ENCODE peak calls at places on chromosomes 13 and 19, in nine cellular contexts. A is fibroblast of lung, D is neural progenitor cell, V is hepatocyte, L is PC-9, M is GM12878, P is K562, T is PC-3, H is GM23338. C is an unnamed sample.

GRCh38 chr19:41223431-41224234 is 4.6 kb downstream of the AXL start:
- DNase-seq in L (peak; percentile 91), V (peak; percentile 71), T (peak; percentile 92), P (no peak), D (peak; percentile 81), A (peak; percentile 96), H (peak; percentile 76), M (no peak), C (no peak)

GRCh38 chr13:28299941-28300340 is 161.6 kb downstream of the PAN3 start:
- DNase-seq in P (no peak), V (no peak), D (no peak), M (no peak), T (no peak), A (no peak), L (no peak), H (no peak), C (no peak)

GRCh38 chr13:113534236-113534860 is 43.8 kb upstream of the DCUN1D2 start:
- DNase-seq in D (no peak), A (no peak), L (no peak), T (peak; percentile 54), M (no peak), P (no peak), V (no peak), H (no peak), C (no peak)

GRCh38 chr13:91347996-91348905 is 764 bp downstream of the MIR17HG start:
- DNase-seq in A (peak; percentile 33), M (no peak), V (peak; percentile 78), P (peak; percentile 99), H (no peak), D (peak; percentile 63), T (no peak), L (peak; percentile 25), C (peak; percentile 59)

GRCh38 chr19:41893899-41894298 is 10.9 kb downstream of the ARHGEF1 start:
- DNase-seq in L (no peak), A (no peak), P (no peak), D (peak; percentile 38), V (no peak), H (peak; percentile 63), M (no peak), T (no peak), C (no peak)

GRCh38 chr19:19540707-19541515 is 2.8 kb downstream of the CILP2 start:
- DNase-seq in D (peak; percentile 76), H (peak; percentile 99), M (no peak), A (peak; percentile 17), T (peak; percentile 93), P (peak; percentile 94), L (peak; percentile 86), V (peak; percentile 64), C (peak; percentile 59)

GRCh38 chr13:38381840-38382239 is 32.2 kb downstream of the UFM1 start:
- DNase-seq in P (no peak), A (no peak), T (no peak), H (no peak), M (no peak), D (no peak), V (no peak), L (no peak), C (no peak)

GRCh38 chr13:98155475-98156111 is 12.7 kb downstream of the FARP1 start:
- DNase-seq in H (no peak), P (no peak), T (peak; percentile 45), A (peak; percentile 80), L (no peak), V (no peak), M (no peak), D (no peak), C (peak; percentile 75)

GRCh38 chr13:78875792-78876580 is 217.0 kb upstream of the OBI1 start:
- DNase-seq in M (no peak), L (no peak), A (no peak), P (no peak), D (peak; percentile 9), V (no peak), H (peak; percentile 67), T (peak; percentile 3), C (no peak)

GRCh38 chr19:572891-573825 is 762 bp downstream of the BSG start:
- DNase-seq in T (peak; percentile 47), L (peak; percentile 50), V (peak; percentile 70), P (peak; percentile 66), M (no peak), D (peak; percentile 78), H (peak; percentile 59), A (peak; percentile 45), C (peak; percentile 61)

GRCh38 chr19:45716314-45717130 is 14.2 kb downstream of the FBXO46 start:
- DNase-seq in H (peak; percentile 61), V (peak; percentile 60), A (no peak), L (peak; percentile 29), D (peak; percentile 40), M (no peak), P (peak; percentile 33), T (peak; percentile 44), C (no peak)

GRCh38 chr13:74191036-74191809 is 57.0 kb upstream of the KLF12 start:
- DNase-seq in T (no peak), L (no peak), P (no peak), A (peak; percentile 44), H (no peak), D (peak; percentile 18), V (no peak), M (no peak), C (no peak)

GRCh38 chr19:41903161-41903953 is 20.4 kb downstream of the ARHGEF1 start:
- DNase-seq in T (no peak), A (no peak), V (no peak), H (no peak), D (no peak), L (no peak), M (no peak), P (no peak), C (no peak)

GRCh38 chr13:28582225-28582891 is 76.6 kb upstream of the POMP start:
- DNase-seq in M (no peak), D (no peak), A (no peak), V (no peak), L (no peak), P (peak; percentile 38), T (no peak), H (no peak), C (peak; percentile 14)

GRCh38 chr13:27081893-27082292 is 89.7 kb downstream of the USP12 start:
- DNase-seq in D (no peak), V (no peak), P (no peak), L (no peak), H (no peak), M (no peak), T (no peak), A (no peak), C (no peak)

GRCh38 chr13:112898786-112899617 is 70.0 kb upstream of the MCF2L start:
- DNase-seq in T (no peak), A (no peak), V (no peak), L (no peak), M (no peak), D (no peak), P (no peak), H (no peak), C (no peak)

GRCh38 chr13:114050536-114051450 is 76.9 kb upstream of the C13orf46 start:
- DNase-seq in H (no peak), M (no peak), T (no peak), D (peak; percentile 32), L (no peak), V (no peak), A (no peak), P (no peak), C (no peak)

GRCh38 chr13:26186995-26187394 is 35.1 kb downstream of the RNF6 start:
- DNase-seq in H (peak; percentile 31), L (peak; percentile 4), D (no peak), T (no peak), P (no peak), A (no peak), V (no peak), M (no peak), C (no peak)

GRCh38 chr19:2242811-2243210 is 6.2 kb downstream of the SF3A2 start:
- DNase-seq in V (no peak), D (no peak), T (no peak), H (no peak), P (no peak), A (no peak), L (no peak), M (no peak), C (no peak)

GRCh38 chr13:94968040-94968756 is 255.9 kb upstream of the SOX21 start:
- DNase-seq in T (no peak), H (peak; percentile 83), P (no peak), V (peak; percentile 36), D (peak; percentile 86), M (no peak), A (peak; percentile 20), L (no peak), C (peak; percentile 34)
- TF ChIP-seq EZH2 in T (no peak), H (no peak), P (no peak), V (no peak), D (peak; percentile 29), M (no peak), A (peak; percentile 25), L (no peak), C (no peak)

GRCh38 chr19:44694184-44694579 is 4.8 kb upstream of the CEACAM16 start:
- DNase-seq in A (no peak), M (no peak), P (peak; percentile 44), T (no peak), V (no peak), L (no peak), H (peak; percentile 53), D (no peak), C (peak; percentile 34)
- TF ChIP-seq CTCF in A (peak; percentile 18), M (peak; percentile 56), P (peak; percentile 75), T (peak; percentile 49), V (peak; percentile 16), L (peak; percentile 65), H (peak; percentile 63), D (peak; percentile 42), C (peak; percentile 56)

GRCh38 chr19:43812689-43813088 is 10.4 kb upstream of the LYPD5 start:
- DNase-seq in H (no peak), D (no peak), T (no peak), M (no peak), V (no peak), P (no peak), L (no peak), A (no peak), C (no peak)
- TF ChIP-seq EZH2 in H (no peak), D (no peak), T (no peak), M (no peak), V (no peak), P (no peak), L (no peak), A (no peak), C (no peak)

GRCh38 chr19:33245948-33246728 is 20.5 kb upstream of the SLC7A10 start:
- DNase-seq in D (no peak), A (no peak), V (no peak), P (peak; percentile 47), T (no peak), M (no peak), L (no peak), H (peak; percentile 45), C (no peak)
- TF ChIP-seq CTCF in D (peak; percentile 54), A (peak; percentile 55), V (peak; percentile 34), P (peak; percentile 42), T (peak; percentile 59), M (peak; percentile 58), L (peak; percentile 75), H (peak; percentile 74), C (peak; percentile 59)

GRCh38 chr13:106384516-106384915 is 150.9 kb downstream of the EFNB2 start:
- DNase-seq in D (no peak), A (no peak), L (no peak), V (no peak), M (no peak), H (peak; percentile 26), T (no peak), P (no peak), C (no peak)
- TF ChIP-seq EZH2 in D (no peak), A (no peak), L (no peak), V (no peak), M (no peak), H (no peak), T (no peak), P (no peak), C (no peak)

C was measured in A673.